ENCODE peak calls at places on chromosomes 6 and 20, in five cellular contexts. Z, O, J, U and W are unnamed samples.

GRCh38 chr6:27025351-27025750 is 222.2 kb upstream of the PRSS16 start:
- DNase-seq in Z (no peak), O (no peak), U (no peak), J (no peak), W (no peak)

GRCh38 chr20:17518339-17519052 is 12.7 kb downstream of the BFSP1 start:
- DNase-seq in O (peak; percentile 79), J (no peak), U (peak; percentile 63), Z (no peak), W (no peak)

GRCh38 chr20:50587291-50587961 is 77.2 kb downstream of the PTPN1 start:
- DNase-seq in Z (no peak), J (no peak), U (no peak), O (no peak), W (no peak)

GRCh38 chr6:118680452-118681095 is 29.2 kb upstream of the CEP85L start:
- DNase-seq in O (peak; percentile 53), J (no peak), U (no peak), Z (no peak), W (no peak)

GRCh38 chr6:76681781-76682180 is 609.3 kb upstream of the IMPG1 start:
- DNase-seq in U (no peak), O (no peak), Z (no peak), J (no peak), W (no peak)

GRCh38 chr6:125363010-125363359 is 61.2 kb upstream of the HDDC2 start:
- DNase-seq in O (no peak), Z (no peak), J (no peak), U (no peak), W (peak; percentile 9)

GRCh38 chr6:34393191-34393967 is 910 bp upstream of the NUDT3 start:
- DNase-seq in Z (no peak), O (no peak), J (no peak), U (no peak), W (no peak)

GRCh38 chr6:11653028-11653583 is 115.6 kb downstream of the TMEM170B start:
- DNase-seq in O (peak; percentile 33), J (no peak), Z (no peak), U (no peak), W (peak; percentile 15)

GRCh38 chr6:142568857-142569597 is 267.2 kb downstream of the ADGRG6 start:
- DNase-seq in U (no peak), J (no peak), Z (no peak), O (no peak), W (no peak)

GRCh38 chr6:44699851-44700250 is 312.3 kb downstream of the CDC5L start:
- DNase-seq in Z (no peak), U (no peak), O (no peak), J (no peak), W (no peak)

GRCh38 chr6:13614126-13614925 is 809 bp upstream of the NOL7 start:
- DNase-seq in U (no peak), Z (no peak), O (peak; percentile 66), J (no peak), W (peak; percentile 38)

GRCh38 chr6:26240981-26241770 is 123.8 kb upstream of the BTN3A2 start:
- DNase-seq in Z (no peak), J (no peak), O (no peak), U (no peak), W (no peak)

GRCh38 chr20:19338960-19339359 is 126.5 kb downstream of the SLC24A3 start:
- DNase-seq in Z (no peak), J (no peak), O (no peak), U (no peak), W (no peak)

GRCh38 chr6:36608788-36609563 is 14.8 kb downstream of the SRSF3 start:
- DNase-seq in Z (no peak), J (no peak), O (no peak), U (no peak), W (peak; percentile 87)

GRCh38 chr6:142696689-142697088 is 248.3 kb downstream of the HIVEP2 start:
- DNase-seq in U (no peak), J (no peak), Z (no peak), O (no peak), W (no peak)

GRCh38 chr6:382883-383420 is 8.6 kb upstream of the IRF4 start:
- DNase-seq in Z (no peak), U (no peak), J (no peak), O (no peak), W (no peak)

GRCh38 chr6:20921533-20921932 is 387.3 kb downstream of the CDKAL1 start:
- DNase-seq in U (no peak), Z (no peak), J (no peak), O (no peak), W (no peak)

GRCh38 chr6:170180671-170181337 is 110.1 kb downstream of the DLL1 start:
- DNase-seq in U (peak; percentile 31), O (no peak), Z (no peak), J (no peak), W (no peak)

GRCh38 chr6:154379585-154379984 is 23.0 kb upstream of the IPCEF1 start:
- DNase-seq in U (no peak), O (no peak), Z (no peak), J (no peak), W (no peak)
- TF ChIP-seq SIN3A in U (no peak), O (no peak), Z (no peak), J (no peak), W (no peak)

GRCh38 chr6:149234051-149234962 is 83.2 kb upstream of the TAB2 start:
- DNase-seq in J (no peak), Z (peak; percentile 48), U (no peak), O (no peak), W (no peak)

GRCh38 chr6:149235130-149235561 is 82.4 kb upstream of the TAB2 start:
- DNase-seq in J (peak; percentile 69), Z (peak; percentile 82), O (no peak), U (no peak), W (peak; percentile 54)

GRCh38 chr6:149231786-149232185 is 85.7 kb upstream of the TAB2 start:
- DNase-seq in J (no peak), U (no peak), Z (no peak), O (no peak), W (no peak)

GRCh38 chr6:149230729-149231434 is 86.6 kb upstream of the TAB2 start:
- DNase-seq in Z (no peak), O (no peak), J (no peak), U (no peak), W (no peak)

DNA sequence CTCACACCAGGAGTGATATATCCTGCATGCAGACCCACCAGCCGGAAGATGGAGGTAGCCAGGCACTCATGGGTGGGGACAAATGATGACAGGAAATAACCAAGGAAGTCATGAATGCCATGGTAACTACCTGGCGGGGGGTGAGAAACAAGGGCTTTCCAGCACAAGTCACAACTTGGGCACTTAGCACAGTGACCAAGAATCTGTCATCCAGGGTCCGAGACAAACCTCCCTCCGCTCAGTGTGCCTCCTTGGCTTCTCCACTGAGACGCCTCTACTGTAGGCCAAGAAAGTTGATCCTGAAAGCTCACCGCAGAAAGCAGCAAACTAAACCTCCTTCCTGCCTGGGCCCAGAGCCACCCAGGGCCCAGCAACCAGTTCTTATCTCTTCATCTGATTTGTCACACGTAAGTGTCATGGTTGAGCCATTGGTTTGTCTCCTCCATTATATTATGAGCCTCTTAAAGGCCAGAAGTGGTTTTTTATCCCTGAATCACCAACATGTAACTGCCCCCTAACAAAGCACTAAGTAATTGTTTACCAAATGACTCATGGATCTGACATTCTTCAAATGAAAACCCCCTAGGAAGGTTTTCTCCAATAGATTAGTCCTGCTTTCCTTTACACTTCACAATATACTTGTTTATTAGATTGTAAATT is 84.3 kb upstream of the TAB2 start:
- DNase-seq in Z (peak; percentile 95), O (peak; percentile 40), U (no peak), J (no peak), W (peak; percentile 63)
- TF ChIP-seq CEBPB in Z (peak; percentile 71), O (no peak), U (no peak), J (no peak), W (no peak)

GRCh38 chr6:96899019-96899418 is 1.3 kb upstream of the NDUFAF4 start:
- DNase-seq in Z (peak; percentile 37), J (no peak), O (no peak), U (no peak), W (peak; percentile 19)
- TF ChIP-seq SIN3A in Z (no peak), J (no peak), O (no peak), U (no peak), W (no peak)

GRCh38 chr6:165806126-165806810 is 143.2 kb upstream of the PDE10A start:
- DNase-seq in U (no peak), O (no peak), Z (no peak), J (no peak), W (no peak)

GRCh38 chr6:165807249-165807951 is 144.4 kb upstream of the PDE10A start:
- DNase-seq in O (no peak), Z (no peak), U (no peak), J (no peak), W (no peak)

GRCh38 chr6:165805067-165805525 is 142.1 kb upstream of the PDE10A start:
- DNase-seq in Z (no peak), U (peak; percentile 54), J (no peak), O (no peak), W (no peak)

GRCh38 chr6:165805604-165806003 is 142.6 kb upstream of the PDE10A start:
- DNase-seq in Z (no peak), J (no peak), U (peak; percentile 47), O (no peak), W (no peak)

DNA sequence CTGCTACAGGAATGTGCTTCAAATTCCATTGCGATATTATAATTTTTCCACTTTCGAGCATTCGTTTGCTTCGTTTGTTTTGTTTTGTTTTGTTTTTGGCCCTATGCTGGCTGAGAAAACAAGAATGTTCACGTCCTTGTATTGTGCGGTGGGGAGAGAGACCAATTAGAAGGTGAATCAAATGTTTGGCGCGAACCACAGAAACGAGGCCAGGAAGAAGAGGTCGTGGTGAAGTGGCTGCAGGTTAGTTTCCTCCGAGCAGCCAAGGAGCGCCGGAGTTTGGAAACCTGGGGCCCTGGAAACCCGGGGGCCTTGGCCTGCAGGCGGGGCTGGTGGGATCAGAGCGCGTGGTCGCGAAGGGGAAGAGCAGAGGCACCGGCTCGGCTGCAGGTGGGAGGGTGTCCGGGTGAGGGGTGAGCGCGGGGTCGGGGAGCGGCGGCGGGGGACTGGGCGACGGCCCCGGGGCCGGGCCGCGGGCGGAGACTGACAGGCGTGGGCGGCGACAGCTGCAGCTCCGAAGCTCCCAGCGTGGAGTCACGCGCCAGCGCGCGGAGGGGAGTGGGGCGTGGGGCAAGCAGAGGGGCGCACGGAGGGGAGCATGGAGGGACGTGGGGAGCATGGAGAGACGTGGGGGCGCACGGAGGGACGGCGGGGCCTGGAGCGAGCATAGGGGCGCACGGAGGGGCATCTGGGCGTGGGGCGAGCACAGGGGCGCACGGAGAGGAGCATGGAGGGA is 141.5 kb upstream of the PDE10A start:
- DNase-seq in Z (no peak), U (peak; percentile 55), J (no peak), O (no peak), W (no peak)
- TF ChIP-seq CEBPB in Z (no peak), U (no peak), J (no peak), O (no peak), W (no peak)